ENCODE peak calls at places on chromosomes 1 and 21, in seven cellular contexts. S is fibroblast of lung; T is activated CD8-positive, alpha-beta T cell treated with anti-CD3 and anti-CD28 coated beads for 36 hours; V is uterus; Q is mesothelial cell of epicardium; B is thoracic aorta; K is breast epithelium. A is an unnamed sample.

GRCh38 chr1:163069142-163069541 is at the start of gene RGS4:
- DNase-seq in S (peak; percentile 97), T (no peak), V (peak; percentile 49), Q (peak; percentile 68), B (peak; percentile 12), K (no peak), A (no peak)

GRCh38 chr1:115166531-115167091 is 77.3 kb upstream of the TSPAN2 start:
- DNase-seq in S (peak; percentile 64), T (no peak), V (no peak), Q (no peak), B (no peak), K (no peak), A (no peak)

GRCh38 chr1:64042331-64043100 is 160.9 kb upstream of the UBE2U start:
- DNase-seq in S (peak; percentile 97), T (no peak), V (peak; percentile 85), Q (peak; percentile 47), B (peak; percentile 62), K (no peak), A (no peak)

GRCh38 chr1:27561126-27561899 is 42.6 kb downstream of the AHDC1 start:
- DNase-seq in S (no peak), T (no peak), V (peak; percentile 65), Q (no peak), B (no peak), K (no peak), A (no peak)

GRCh38 chr1:29236993-29237905 is 927 bp downstream of the PTPRU start:
- DNase-seq in S (peak; percentile 70), T (peak; percentile 18), V (peak; percentile 57), Q (peak; percentile 69), B (peak; percentile 34), K (no peak), A (peak; percentile 64)

GRCh38 chr1:221487781-221488520 is 253.9 kb downstream of the DUSP10 start:
- DNase-seq in S (peak; percentile 89), T (no peak), V (no peak), Q (no peak), B (no peak), K (no peak), A (no peak)

GRCh38 chr1:170634293-170634692 is 29.6 kb upstream of the PRRX1 start:
- DNase-seq in S (peak; percentile 88), T (no peak), V (no peak), Q (no peak), B (no peak), K (no peak), A (no peak)

GRCh38 chr1:54158071-54158470 is 5.3 kb upstream of the CDCP2 start:
- DNase-seq in S (no peak), T (no peak), V (no peak), Q (no peak), B (no peak), K (no peak), A (no peak)

GRCh38 chr1:246200225-246200624 is 306.9 kb downstream of the SMYD3 start:
- DNase-seq in S (no peak), T (no peak), V (no peak), Q (no peak), B (no peak), K (no peak), A (no peak)

GRCh38 chr1:44027320-44027719 is 3.9 kb downstream of the SLC6A9 start:
- DNase-seq in S (no peak), T (no peak), V (no peak), Q (no peak), B (no peak), K (no peak), A (no peak)

GRCh38 chr1:218772575-218772974 is 401.1 kb upstream of the LYPLAL1 start:
- DNase-seq in S (peak; percentile 74), T (no peak), V (no peak), Q (no peak), B (no peak), K (no peak), A (no peak)

GRCh38 chr1:2859881-2860430 is 58.5 kb upstream of the TTC34 start:
- DNase-seq in S (no peak), T (no peak), V (no peak), Q (no peak), B (no peak), K (no peak), A (no peak)

GRCh38 chr1:242242983-242243382 is 244.1 kb upstream of the MAP1LC3C start:
- DNase-seq in S (no peak), T (no peak), V (no peak), Q (no peak), B (no peak), K (no peak), A (no peak)

GRCh38 chr1:17621691-17622090 is 82.2 kb downstream of the ARHGEF10L start:
- DNase-seq in S (no peak), T (no peak), V (no peak), Q (no peak), B (no peak), K (no peak), A (no peak)

GRCh38 chr1:241715956-241716355 is 63.9 kb downstream of the WDR64 start:
- DNase-seq in S (no peak), T (no peak), V (no peak), Q (no peak), B (no peak), K (no peak), A (no peak)

GRCh38 chr21:25790122-25790951 is 55.6 kb downstream of the GABPA start:
- DNase-seq in S (peak; percentile 28), T (peak; percentile 23), V (no peak), Q (no peak), B (no peak), K (no peak), A (peak; percentile 31)

GRCh38 chr1:58104960-58105359 is 441.6 kb downstream of the OMA1 start:
- DNase-seq in S (no peak), T (no peak), V (no peak), Q (no peak), B (no peak), K (no peak), A (peak; percentile 48)

GRCh38 chr1:112716133-112716720 is 1.1 kb upstream of the PPM1J start:
- DNase-seq in S (peak; percentile 83), T (peak; percentile 80), V (peak; percentile 89), Q (peak; percentile 94), B (no peak), K (peak; percentile 87), A (peak; percentile 85)

GRCh38 chr1:170695955-170696590 is 32.1 kb downstream of the PRRX1 start:
- DNase-seq in S (peak; percentile 69), T (no peak), V (no peak), Q (no peak), B (no peak), K (no peak), A (no peak)

GRCh38 chr1:246181244-246181643 is 325.8 kb downstream of the SMYD3 start:
- DNase-seq in S (no peak), T (peak; percentile 5), V (no peak), Q (no peak), B (no peak), K (no peak), A (no peak)

GRCh38 chr1:112396668-112397025 is 633 bp downstream of the CTTNBP2NL start:
- DNase-seq in S (peak; percentile 32), T (no peak), V (no peak), Q (no peak), B (no peak), K (no peak), A (no peak)

GRCh38 chr1:234500269-234500668 is 21.3 kb upstream of the TARBP1 start:
- DNase-seq in S (no peak), T (peak; percentile 55), V (peak; percentile 54), Q (no peak), B (peak; percentile 28), K (no peak), A (no peak)

GRCh38 chr1:1374068-1374860 is 743 bp downstream of the AURKAIP1 start:
- DNase-seq in S (no peak), T (no peak), V (no peak), Q (no peak), B (no peak), K (no peak), A (no peak)

GRCh38 chr1:16156848-16157495 is 1.1 kb upstream of the EPHA2 start:
- DNase-seq in S (peak; percentile 80), T (no peak), V (no peak), Q (no peak), B (no peak), K (no peak), A (no peak)

GRCh38 chr1:80994934-80995333 is 805.8 kb upstream of the ADGRL2 start:
- DNase-seq in S (peak; percentile 41), T (no peak), V (no peak), Q (no peak), B (no peak), K (no peak), A (no peak)

GRCh38 chr1:191904991-191905390 is 253.3 kb upstream of the RGS18 start:
- DNase-seq in S (no peak), T (no peak), V (no peak), Q (no peak), B (no peak), K (no peak), A (no peak)
- TF ChIP-seq CTCF in S (no peak), T (no peak), V (no peak), Q (no peak), B (no peak), K (no peak), A (no peak)

GRCh38 chr1:210294991-210295773 is 33.5 kb upstream of the HHAT start:
- DNase-seq in S (peak; percentile 63), T (no peak), V (peak; percentile 60), Q (peak; percentile 64), B (no peak), K (no peak), A (no peak)

GRCh38 chr1:210293191-210293607 is 35.5 kb upstream of the HHAT start:
- DNase-seq in S (peak; percentile 91), T (no peak), V (peak; percentile 71), Q (no peak), B (peak; percentile 13), K (no peak), A (no peak)

GRCh38 chr1:210291088-210291487 is 37.6 kb upstream of the HHAT start:
- DNase-seq in S (no peak), T (no peak), V (no peak), Q (no peak), B (no peak), K (no peak), A (no peak)

GRCh38 chr1:210291786-210292275 is 36.9 kb upstream of the HHAT start:
- DNase-seq in S (peak; percentile 88), T (no peak), V (peak; percentile 73), Q (peak; percentile 69), B (no peak), K (no peak), A (no peak)

GRCh38 chr1:210292276-210292851 is 36.3 kb upstream of the HHAT start:
- DNase-seq in S (peak; percentile 45), T (peak; percentile 67), V (peak; percentile 52), Q (peak; percentile 78), B (no peak), K (peak; percentile 72), A (peak; percentile 63)
- TF ChIP-seq CTCF in S (no peak), T (peak; percentile 30), V (peak; percentile 39), Q (no peak), B (no peak), K (peak; percentile 15), A (peak; percentile 9)

GRCh38 chr21:45289655-45290515 is 2.2 kb upstream of the POFUT2 start:
- DNase-seq in S (peak; percentile 20), T (no peak), V (no peak), Q (peak; percentile 35), B (no peak), K (peak; percentile 49), A (no peak)
- TF ChIP-seq CTCF in S (peak; percentile 38), T (no peak), V (no peak), Q (no peak), B (peak; percentile 8), K (no peak), A (no peak)

DNA sequence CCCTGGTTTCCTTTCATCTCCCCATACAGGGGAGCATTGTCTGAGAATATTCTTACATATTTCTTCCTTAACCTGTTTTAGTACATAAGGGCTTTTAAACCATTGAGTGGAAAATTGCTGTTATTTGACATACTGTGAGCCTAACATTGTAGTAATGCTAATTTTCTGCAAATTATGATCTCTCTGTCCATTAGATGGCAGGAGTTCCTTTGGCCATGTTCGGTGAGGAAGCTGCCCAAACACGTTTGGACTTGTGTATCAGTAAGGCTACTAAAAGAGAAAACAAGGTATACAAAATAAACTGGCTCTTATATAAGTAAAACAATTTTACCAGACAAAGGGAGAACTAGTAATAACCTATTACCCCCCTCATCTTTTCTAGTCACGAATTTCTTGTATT is 29.2 kb downstream of the CDC7 start:
- DNase-seq in S (peak; percentile 17), T (no peak), V (no peak), Q (no peak), B (no peak), K (no peak), A (peak; percentile 10)
- TF ChIP-seq CTCF in S (peak; percentile 59), T (no peak), V (no peak), Q (no peak), B (no peak), K (no peak), A (no peak)